ENCODE peak calls at places on chromosomes 4 and X, in five cellular contexts. O is K562, G is A549, S is IMR-90, J is GM12878. C is an unnamed sample.

GRCh38 chrX:140510306-140510676 is 5.4 kb upstream of the SOX3 start:
- DNase-seq in S (no peak), O (no peak), J (no peak), G (no peak), C (peak; percentile 9)

GRCh38 chr4:118396881-118397666 is 44.3 kb upstream of the PRSS12 start:
- DNase-seq in J (no peak), G (no peak), S (peak; percentile 38), O (no peak), C (no peak)

GRCh38 chrX:14039344-14039743 is 9.7 kb upstream of the GEMIN8 start:
- DNase-seq in S (peak; percentile 37), O (peak; percentile 48), G (peak; percentile 54), J (no peak), C (peak; percentile 49)

GRCh38 chr4:139227729-139228404 is 50.8 kb upstream of the ELF2 start:
- DNase-seq in O (peak; percentile 58), J (no peak), G (peak; percentile 7), S (no peak), C (no peak)

GRCh38 chrX:96715412-96715940 is 30.8 kb downstream of the DIAPH2 start:
- DNase-seq in G (peak; percentile 0), O (no peak), S (peak; percentile 78), J (no peak), C (no peak)

GRCh38 chrX:10676239-10676971 is 56.0 kb upstream of the MID1 start:
- DNase-seq in J (no peak), G (no peak), S (no peak), O (no peak), C (no peak)

GRCh38 chrX:135596495-135596894 is 76.0 kb downstream of the INTS6L start:
- DNase-seq in S (peak; percentile 16), G (peak; percentile 38), O (peak; percentile 55), J (no peak), C (peak; percentile 60)

GRCh38 chr4:56787380-56787779 is 34.1 kb downstream of the SPINK2 start:
- DNase-seq in S (no peak), G (no peak), O (no peak), J (no peak), C (no peak)

GRCh38 chrX:40550069-40550468 is 30.7 kb upstream of the ATP6AP2 start:
- DNase-seq in G (no peak), S (no peak), J (no peak), O (no peak), C (peak; percentile 71)

GRCh38 chr4:61374612-61374920 is 174.4 kb downstream of the ADGRL3 start:
- DNase-seq in O (no peak), S (peak; percentile 0), G (no peak), J (no peak), C (no peak)

GRCh38 chr4:98113005-98113404 is 30.3 kb downstream of the STPG2 start:
- DNase-seq in G (peak; percentile 20), J (no peak), O (peak; percentile 8), S (peak; percentile 25), C (no peak)

GRCh38 chr4:3816256-3816825 is 50.2 kb downstream of the ADRA2C start:
- DNase-seq in O (no peak), G (no peak), J (no peak), S (no peak), C (no peak)

GRCh38 chr4:105613326-105613725 is 60.9 kb downstream of the ARHGEF38 start:
- DNase-seq in O (no peak), G (no peak), J (no peak), S (no peak), C (no peak)

DNA sequence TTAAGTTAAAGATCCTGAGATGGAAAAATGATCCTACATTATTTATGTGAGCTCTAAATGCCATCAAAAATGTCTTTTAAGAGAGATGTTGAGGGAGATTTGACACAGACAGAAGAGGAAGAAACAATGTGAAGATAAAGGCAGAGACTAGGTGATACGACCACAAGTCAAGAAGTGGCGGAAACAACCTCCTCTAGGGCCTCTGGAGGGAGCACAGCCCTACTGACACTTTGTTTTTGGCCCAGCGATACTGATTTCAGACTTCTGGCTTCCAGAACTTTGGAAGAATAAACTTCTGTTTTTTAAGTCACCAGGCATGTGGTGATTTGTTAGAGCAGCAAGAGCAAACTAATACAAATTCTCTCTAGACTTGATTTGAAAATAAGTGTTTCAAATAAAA is 1216.1 kb downstream of the FSTL5 start:
- DNase-seq in O (no peak), G (no peak), S (no peak), J (no peak), C (no peak)
- TF ChIP-seq RCOR1 in O (no peak), G (no peak), S (no peak), J (no peak), C (no peak)

DNA sequence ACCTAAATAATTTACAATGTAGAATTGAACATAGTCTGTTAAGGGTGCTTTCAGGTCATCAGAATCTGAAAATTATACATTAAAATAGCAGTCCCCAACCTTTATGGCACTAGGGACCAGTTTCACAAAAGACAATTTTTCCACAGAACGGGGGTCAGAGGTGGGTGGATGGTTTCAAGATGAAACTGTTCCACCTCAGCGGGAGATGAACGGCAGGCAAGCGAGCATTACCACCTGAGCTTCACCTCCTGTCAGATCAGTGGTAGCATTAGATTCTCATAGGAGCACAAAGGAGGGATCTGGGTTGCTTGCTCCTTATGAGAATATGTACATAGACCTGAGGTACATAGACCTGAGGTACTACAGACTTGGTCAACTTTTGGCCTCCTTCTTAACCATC is 29.0 kb downstream of the LRBA start:
- DNase-seq in S (no peak), G (no peak), O (no peak), J (no peak), C (no peak)
- TF ChIP-seq RCOR1 in S (no peak), G (no peak), O (no peak), J (no peak), C (no peak)

GRCh38 chrX:119887721-119888425 is 7.8 kb upstream of the AKAP14 start:
- DNase-seq in J (no peak), S (peak; percentile 30), G (peak; percentile 84), O (peak; percentile 71), C (peak; percentile 86)

GRCh38 chrX:119880552-119881437 is 9.2 kb downstream of the NDUFA1 start:
- DNase-seq in G (peak; percentile 70), J (peak; percentile 35), O (peak; percentile 38), S (peak; percentile 63), C (peak; percentile 71)

GRCh38 chrX:119880076-119880475 is 8.4 kb downstream of the NDUFA1 start:
- DNase-seq in J (no peak), S (no peak), G (no peak), O (no peak), C (no peak)

DNA sequence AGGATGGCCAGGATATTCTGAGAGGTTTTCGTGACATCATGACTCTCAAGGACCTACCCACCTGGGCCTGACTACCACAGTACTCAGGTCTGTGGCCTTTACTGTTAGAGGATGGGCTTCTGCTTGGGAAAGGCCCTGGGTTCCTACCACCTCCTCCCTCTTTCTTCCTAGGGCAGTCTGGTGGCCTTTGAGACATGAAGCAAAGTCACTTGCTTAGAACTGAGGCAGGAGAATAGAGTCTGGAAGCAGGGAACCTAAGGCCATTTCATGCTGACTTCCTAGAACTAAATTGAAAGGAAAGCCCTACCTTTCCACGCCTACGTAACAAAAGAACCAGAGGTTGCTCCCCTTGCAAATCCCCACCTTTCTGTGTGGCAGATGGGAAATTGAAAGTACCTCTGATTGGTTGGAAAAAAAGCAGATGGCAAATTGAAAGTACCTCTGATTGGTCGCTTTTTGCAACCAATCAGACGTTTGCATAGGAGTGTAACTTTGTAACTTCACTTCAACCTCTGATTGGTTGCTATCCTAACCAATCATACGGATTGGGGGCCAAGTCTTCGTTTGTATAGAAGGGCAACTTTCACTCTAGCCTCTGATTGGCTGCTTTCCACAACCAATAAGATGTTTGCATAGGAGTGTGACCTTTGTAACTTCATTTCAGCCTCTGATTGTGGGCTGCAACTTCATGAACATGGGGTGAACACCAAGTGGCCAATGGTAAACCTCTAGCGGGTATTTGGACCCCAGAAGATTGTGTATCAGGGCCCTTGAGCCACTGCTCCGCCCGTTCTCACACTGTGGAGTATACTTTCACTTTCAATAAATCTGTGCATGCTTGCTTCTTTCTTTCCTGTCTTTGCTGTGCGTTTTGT is 9.9 kb upstream of the AKAP14 start:
- DNase-seq in G (peak; percentile 72), O (no peak), S (peak; percentile 13), J (no peak), C (no peak)
- TF ChIP-seq RCOR1 in G (no peak), O (no peak), S (no peak), J (no peak), C (no peak)

GRCh38 chr4:48904101-48904500 is 2.5 kb downstream of the OCIAD2 start:
- DNase-seq in G (no peak), S (no peak), J (no peak), O (no peak), C (no peak)
- TF ChIP-seq RCOR1 in G (no peak), S (no peak), J (no peak), O (no peak), C (no peak)

DNA sequence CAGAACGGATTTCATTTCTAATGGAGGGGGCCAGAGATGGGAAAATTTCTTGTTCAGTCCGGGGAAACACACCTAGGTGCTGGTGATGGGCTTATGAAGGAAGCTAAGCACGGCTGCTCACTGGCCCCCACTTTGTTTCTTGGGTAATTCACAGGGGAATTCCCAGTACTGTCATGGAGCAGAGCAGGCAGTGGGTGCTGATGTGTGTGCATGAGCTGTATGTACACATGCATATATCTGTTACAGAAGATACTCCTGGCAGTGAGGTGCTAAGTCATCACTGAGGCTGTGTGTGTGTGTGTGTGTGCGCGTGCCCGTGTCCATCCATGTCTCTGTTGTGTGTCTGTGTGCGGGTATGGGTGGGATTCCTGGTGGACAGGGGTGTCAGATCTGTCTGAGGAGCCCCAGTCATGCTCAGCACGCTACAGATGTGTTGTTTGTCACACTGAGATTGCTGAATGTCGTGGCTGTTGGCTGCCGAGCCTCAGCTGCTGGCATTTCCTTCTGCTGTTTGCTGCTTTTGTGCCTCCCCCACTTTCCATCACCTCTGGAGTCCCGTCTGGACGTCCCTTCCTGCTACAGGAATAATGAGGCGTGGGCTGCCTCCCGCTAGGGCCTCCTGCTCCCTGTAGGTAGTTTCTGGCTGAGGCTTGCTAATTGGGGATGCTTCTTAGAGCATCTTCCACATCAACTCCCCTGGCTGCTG is 53.3 kb downstream of the JADE1 start:
- DNase-seq in G (peak; percentile 16), S (peak; percentile 72), J (peak; percentile 63), O (no peak), C (no peak)
- TF ChIP-seq RCOR1 in G (no peak), S (no peak), J (no peak), O (no peak), C (no peak)

GRCh38 chrX:23854945-23855344 is 52.8 kb downstream of the APOO start:
- DNase-seq in S (no peak), G (no peak), O (no peak), J (no peak), C (no peak)

GRCh38 chrX:23855569-23855968 is 52.2 kb downstream of the APOO start:
- DNase-seq in G (no peak), J (no peak), O (no peak), S (no peak), C (no peak)

GRCh38 chrX:23857935-23858334 is 49.8 kb downstream of the APOO start:
- DNase-seq in S (no peak), O (no peak), J (no peak), G (no peak), C (no peak)

GRCh38 chrX:23854122-23854521 is 53.6 kb downstream of the APOO start:
- DNase-seq in S (no peak), G (no peak), O (no peak), J (no peak), C (no peak)

DNA sequence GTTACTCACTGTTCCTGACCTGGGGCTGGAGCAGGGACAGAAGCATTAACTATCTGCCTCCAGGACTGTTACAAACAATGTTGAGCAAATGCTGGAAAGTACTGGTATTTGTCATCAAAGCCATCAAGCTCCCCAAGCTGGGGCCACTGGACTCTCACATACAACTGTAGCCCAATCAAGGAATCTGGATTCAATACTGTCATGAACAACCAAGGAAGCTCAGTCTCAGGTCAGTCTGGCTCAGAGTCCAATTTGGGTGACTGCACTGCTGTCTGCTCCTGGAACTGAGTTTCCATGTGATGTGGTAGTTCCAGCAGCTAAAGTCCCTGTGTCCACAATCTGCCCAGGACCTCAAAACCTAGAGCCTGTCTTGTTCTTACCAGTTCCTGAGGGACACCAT is 50.3 kb downstream of the APOO start:
- DNase-seq in J (no peak), G (no peak), S (no peak), O (no peak), C (no peak)
- TF ChIP-seq RCOR1 in J (no peak), G (no peak), S (no peak), O (no peak), C (no peak)

C was measured in SK-N-SH.